ENCODE peak calls at places on chromosomes 1 and 21, in five cellular contexts. N is H9, E is H1, G is IMR-90, V is mesenchymal stem cell. L is an unnamed sample.

GRCh38 chr1:205812271-205812877 is 624 bp downstream of the SLC41A1 start:
- DNase-seq in G (peak; percentile 13), N (peak; percentile 66), E (no peak), V (peak; percentile 55), L (peak; percentile 48)

GRCh38 chr1:32891241-32891570 is 4.9 kb downstream of the HPCA start:
- DNase-seq in N (no peak), V (no peak), G (no peak), E (no peak), L (no peak)

GRCh38 chr1:205313681-205314308 is 7.8 kb downstream of the NUAK2 start:
- DNase-seq in G (peak; percentile 86), E (peak; percentile 88), V (peak; percentile 74), N (peak; percentile 94), L (peak; percentile 98)

GRCh38 chr1:208029381-208030319 is 118.7 kb upstream of the CD34 start:
- DNase-seq in N (no peak), E (no peak), V (peak; percentile 41), G (peak; percentile 74), L (no peak)

GRCh38 chr1:163440090-163440489 is 118.3 kb downstream of the NUF2 start:
- DNase-seq in G (no peak), E (no peak), N (no peak), V (no peak), L (no peak)

GRCh38 chr1:234746798-234747196 is 136.8 kb upstream of the IRF2BP2 start:
- DNase-seq in E (no peak), V (no peak), N (no peak), G (no peak), L (no peak)

GRCh38 chr1:6515771-6516170 is 24.3 kb upstream of the PLEKHG5 start:
- DNase-seq in V (peak; percentile 34), E (no peak), G (no peak), N (no peak), L (no peak)

GRCh38 chr1:205582046-205582445 is 49.8 kb downstream of the ELK4 start:
- DNase-seq in N (no peak), V (no peak), G (no peak), E (no peak), L (no peak)

GRCh38 chr1:20153000-20153418 is 13.9 kb downstream of the PLA2G2F start:
- DNase-seq in G (no peak), N (peak; percentile 69), V (no peak), E (no peak), L (no peak)

GRCh38 chr1:156627313-156627880 is 8.2 kb downstream of the HAPLN2 start:
- DNase-seq in N (peak; percentile 53), V (peak; percentile 74), G (peak; percentile 47), E (no peak), L (no peak)

GRCh38 chr1:226635456-226635941 is 86.9 kb downstream of the STUM start:
- DNase-seq in E (no peak), N (no peak), V (no peak), G (no peak), L (no peak)

GRCh38 chr1:239816090-239816812 is 275.4 kb upstream of the FMN2 start:
- DNase-seq in E (no peak), N (peak; percentile 78), V (peak; percentile 79), G (peak; percentile 55), L (no peak)

GRCh38 chr1:228048120-228048519 is 34.4 kb upstream of the ARF1 start:
- DNase-seq in G (no peak), E (no peak), N (no peak), V (no peak), L (no peak)

GRCh38 chr1:2134604-2135307 is 59.8 kb downstream of the FAAP20 start:
- DNase-seq in N (no peak), E (no peak), V (no peak), G (no peak), L (no peak)

GRCh38 chr1:36884029-36884701 is 150.2 kb downstream of the GRIK3 start:
- DNase-seq in G (no peak), E (no peak), N (peak; percentile 10), V (no peak), L (no peak)

GRCh38 chr1:240352769-240353168 is 259.2 kb downstream of the GREM2 start:
- DNase-seq in E (no peak), V (peak; percentile 92), N (no peak), G (peak; percentile 95), L (no peak)

GRCh38 chr1:160410412-160411005 is 10.1 kb downstream of the VANGL2 start:
- DNase-seq in V (no peak), N (no peak), G (no peak), E (no peak), L (peak; percentile 97)

GRCh38 chr1:210291786-210292275 is 36.9 kb upstream of the HHAT start:
- DNase-seq in G (no peak), E (no peak), N (no peak), V (peak; percentile 53), L (no peak)

GRCh38 chr1:50724626-50725286 is 235.3 kb downstream of the FAF1 start:
- DNase-seq in G (no peak), E (no peak), V (no peak), N (no peak), L (no peak)

GRCh38 chr1:54934869-54935268 is 45.6 kb upstream of the TMEM61 start:
- DNase-seq in N (no peak), E (no peak), G (peak; percentile 96), V (peak; percentile 76), L (no peak)

GRCh38 chr21:45255381-45256020 is 32.2 kb downstream of the POFUT2 start:
- DNase-seq in N (peak; percentile 26), G (no peak), E (no peak), V (no peak), L (no peak)

GRCh38 chr1:92105546-92106081 is 25.5 kb downstream of the BTBD8 start:
- DNase-seq in V (no peak), G (no peak), E (no peak), N (no peak), L (no peak)

GRCh38 chr1:89671775-89672488 is 39.0 kb downstream of the LRRC8C start:
- DNase-seq in E (no peak), V (peak; percentile 62), G (peak; percentile 66), N (no peak), L (no peak)

GRCh38 chr1:204928671-204929486 is 58.2 kb downstream of the NFASC start:
- DNase-seq in V (no peak), E (no peak), G (no peak), N (no peak), L (no peak)

GRCh38 chr1:212121772-212122171 is 86.2 kb downstream of the DTL start:
- DNase-seq in G (no peak), N (no peak), E (no peak), V (no peak), L (no peak)

GRCh38 chr21:37087188-37087587 is 14.1 kb downstream of the TTC3 start:
- DNase-seq in N (no peak), V (peak; percentile 72), E (no peak), G (peak; percentile 82), L (no peak)

GRCh38 chr1:53138991-53139884 is 3.2 kb downstream of the SLC1A7 start:
- DNase-seq in V (no peak), N (no peak), G (peak; percentile 43), E (no peak), L (no peak)

GRCh38 chr21:19340303-19340702 is 936.7 kb upstream of the TMPRSS15 start:
- DNase-seq in G (no peak), N (no peak), E (no peak), V (no peak), L (no peak)

GRCh38 chr1:151342562-151342961 is 4.5 kb downstream of the RFX5 start:
- DNase-seq in N (no peak), G (no peak), E (no peak), V (no peak), L (no peak)

GRCh38 chr1:32393832-32394140 is 455 bp downstream of the BSDC1 start:
- DNase-seq in V (no peak), E (no peak), G (no peak), N (peak; percentile 60), L (no peak)

GRCh38 chr1:87941292-87941946 is 612.7 kb downstream of the LMO4 start:
- DNase-seq in E (no peak), V (no peak), G (no peak), N (no peak), L (no peak)

GRCh38 chr1:51576923-51577322 is 40.0 kb upstream of the OSBPL9 start:
- DNase-seq in V (no peak), N (no peak), G (no peak), E (no peak), L (no peak)

GRCh38 chr21:16395285-16395684 is 665.5 kb downstream of the USP25 start:
- DNase-seq in G (no peak), N (no peak), E (no peak), V (no peak), L (no peak)

GRCh38 chr1:159897962-159898361 is 2.0 kb downstream of the CFAP45 start:
- DNase-seq in E (no peak), N (no peak), G (no peak), V (no peak), L (no peak)

GRCh38 chr1:235054466-235054865 is 74.2 kb downstream of the TOMM20 start:
- DNase-seq in G (no peak), V (no peak), N (no peak), E (no peak), L (no peak)

GRCh38 chr1:216587715-216588114 is 135.5 kb downstream of the ESRRG start:
- DNase-seq in E (no peak), V (no peak), N (no peak), G (peak; percentile 31), L (no peak)

GRCh38 chr1:62194651-62195282 is at the start of gene L1TD1:
- DNase-seq in G (no peak), V (no peak), N (peak; percentile 96), E (peak; percentile 91), L (peak; percentile 60)

GRCh38 chr1:62196091-62196690 is 1.5 kb downstream of the L1TD1 start:
- DNase-seq in V (no peak), E (no peak), G (no peak), N (no peak), L (no peak)

GRCh38 chr1:62198069-62198780 is 3.6 kb downstream of the L1TD1 start:
- DNase-seq in N (peak; percentile 84), V (no peak), G (no peak), E (no peak), L (no peak)

DNA sequence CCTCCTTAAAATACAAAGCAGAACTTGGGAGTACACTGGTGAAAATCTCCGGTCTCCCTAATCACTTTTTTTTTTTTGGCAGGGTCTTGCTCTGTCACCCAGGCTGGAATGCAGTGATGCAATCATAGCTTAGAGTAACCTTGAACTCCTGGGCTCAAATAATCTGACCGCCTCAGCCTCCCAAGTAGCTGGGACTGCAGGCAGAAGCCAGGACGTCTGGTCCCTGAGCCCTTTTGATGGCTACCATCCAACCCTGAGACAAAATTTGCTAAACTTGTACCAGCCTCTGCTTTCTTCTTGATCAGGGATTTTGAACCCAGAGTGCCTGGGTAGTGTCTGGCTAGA is 4.1 kb downstream of the L1TD1 start:
- DNase-seq in E (no peak), N (no peak), G (no peak), V (no peak), L (no peak)
- H2BK15ac ChIP-seq in E (no peak overlapping the region), N (no peak overlapping the region), G (no peak overlapping the region), V (no peak overlapping the region), L (no peak overlapping the region)

GRCh38 chr1:64759968-64760367 is 15.1 kb downstream of the RAVER2 start:
- DNase-seq in G (no peak), V (no peak), N (no peak), E (no peak), L (no peak)
- H3K14ac ChIP-seq in G (no peak overlapping the region), V (no peak overlapping the region), N (no peak overlapping the region), E (no peak overlapping the region), L (no peak overlapping the region)

GRCh38 chr1:23344111-23344986 is at the start of gene HNRNPR:
- DNase-seq in E (peak; percentile 100), N (peak; percentile 100), V (peak; percentile 100), G (peak; percentile 100), L (peak; percentile 100)
- H2BK15ac ChIP-seq in E (peak within 1 kb of the TSS; percentile 36), N (no peak within 1 kb of the TSS), V (peak within 1 kb of the TSS; percentile 96), G (peak within 1 kb of the TSS; percentile 45), L (no peak within 1 kb of the TSS)

GRCh38 chr1:113216664-113217063 is 143.7 kb downstream of the LRIG2 start:
- DNase-seq in E (no peak), V (no peak), G (no peak), N (no peak), L (no peak)
- H3K14ac ChIP-seq in E (no peak overlapping the region), V (no peak overlapping the region), G (no peak overlapping the region), N (no peak overlapping the region), L (no peak overlapping the region)

L was measured in neuronal stem cell.